ENCODE peak calls at places on chromosomes 11 and 22, in six cellular contexts. T is cardiac muscle cell; B is endothelial cell; H is cardiac fibroblast; D is stimulated activated naive CD4-positive, alpha-beta T cell; I is activated naive CD4-positive, alpha-beta T cell treated with Interleukin-2 at 50 U/mL for 16 hours. P is an unnamed sample.

GRCh38 chr11:47184711-47185304 is 1.4 kb downstream of the PACSIN3 start:
- DNase-seq in T (no peak), B (no peak), H (peak; percentile 27), D (no peak), I (no peak), P (no peak)

GRCh38 chr11:5277807-5278206 is 8.1 kb upstream of the HBE1 start:
- DNase-seq in T (no peak), B (no peak), H (no peak), D (no peak), I (no peak), P (no peak)

GRCh38 chr11:78425436-78425835 is 7.8 kb upstream of the GAB2 start:
- DNase-seq in T (no peak), B (no peak), H (no peak), D (no peak), I (no peak), P (no peak)

GRCh38 chr11:70511345-70511744 is 113.0 kb downstream of the CTTN start:
- DNase-seq in T (no peak), B (no peak), H (no peak), D (no peak), I (no peak), P (no peak)

GRCh38 chr11:35590412-35590811 is 27.8 kb upstream of the FJX1 start:
- DNase-seq in T (no peak), B (no peak), H (peak; percentile 21), D (no peak), I (no peak), P (no peak)

GRCh38 chr11:96337541-96338530 is 5.2 kb downstream of the MAML2 start:
- DNase-seq in T (peak; percentile 49), B (no peak), H (peak; percentile 61), D (no peak), I (peak; percentile 45), P (no peak)

GRCh38 chr11:40130427-40130826 is 1329.0 kb downstream of the LRRC4C start:
- DNase-seq in T (peak; percentile 11), B (peak; percentile 3), H (no peak), D (no peak), I (no peak), P (no peak)

GRCh38 chr22:45682069-45682468 is 10.4 kb downstream of the ATXN10 start:
- DNase-seq in T (no peak), B (no peak), H (no peak), D (no peak), I (no peak), P (no peak)

GRCh38 chr11:74468058-74468457 is 709 bp upstream of the KCNE3 start:
- DNase-seq in T (no peak), B (no peak), H (no peak), D (no peak), I (no peak), P (no peak)

GRCh38 chr11:15493921-15494630 is 379.4 kb downstream of the INSC start:
- DNase-seq in T (no peak), B (no peak), H (peak; percentile 16), D (no peak), I (no peak), P (no peak)

GRCh38 chr22:46971776-46972150 is 209.3 kb downstream of the TBC1D22A start:
- DNase-seq in T (no peak), B (no peak), H (no peak), D (no peak), I (no peak), P (no peak)

GRCh38 chr11:34161812-34162506 is 56.5 kb downstream of the NAT10 start:
- DNase-seq in T (no peak), B (no peak), H (no peak), D (no peak), I (peak; percentile 56), P (no peak)

GRCh38 chr11:27933992-27934829 is 173.7 kb downstream of the KIF18A start:
- DNase-seq in T (no peak), B (no peak), H (peak; percentile 50), D (no peak), I (no peak), P (no peak)

GRCh38 chr11:102251423-102251822 is 65.9 kb upstream of the BIRC3 start:
- DNase-seq in T (no peak), B (no peak), H (no peak), D (no peak), I (no peak), P (no peak)

GRCh38 chr11:33291004-33291777 is 34.0 kb downstream of the HIPK3 start:
- DNase-seq in T (peak; percentile 92), B (no peak), H (peak; percentile 64), D (no peak), I (no peak), P (no peak)

GRCh38 chr11:11072067-11072466 is 214.2 kb upstream of the ZBED5 start:
- DNase-seq in T (no peak), B (no peak), H (no peak), D (no peak), I (no peak), P (no peak)

GRCh38 chr22:24087071-24087795 is 76.1 kb downstream of the CABIN1 start:
- DNase-seq in T (no peak), B (no peak), H (no peak), D (no peak), I (no peak), P (no peak)

GRCh38 chr22:32541481-32541880 is 66.9 kb downstream of the FBXO7 start:
- DNase-seq in T (no peak), B (no peak), H (no peak), D (no peak), I (no peak), P (no peak)

GRCh38 chr22:18060646-18061620 is 16.9 kb upstream of the PEX26 start:
- DNase-seq in T (no peak), B (no peak), H (peak; percentile 14), D (no peak), I (no peak), P (no peak)

GRCh38 chr11:48001438-48002021 is 21.2 kb downstream of the PTPRJ start:
- DNase-seq in T (no peak), B (no peak), H (peak; percentile 75), D (peak; percentile 61), I (peak; percentile 82), P (no peak)